ENCODE peak calls at places on chromosomes 11 and 22, in four cellular contexts. W, H, L and P are unnamed samples.

GRCh38 chr11:93477684-93478234 is 65.4 kb downstream of the SMCO4 start:
- DNase-seq in W (no peak), H (no peak), L (no peak), P (no peak)

GRCh38 chr11:126334665-126335462 is 20.6 kb upstream of the ST3GAL4 start:
- DNase-seq in W (no peak), H (peak), L (no peak), P (no peak)

GRCh38 chr11:114134870-114135269 is 75.4 kb downstream of the ZBTB16 start:
- DNase-seq in W (no peak), H (no peak), L (no peak), P (no peak)

GRCh38 chr22:38956551-38956950 is 858 bp upstream of the APOBEC3A start:
- DNase-seq in W (no peak), H (no peak), L (no peak), P (peak)

GRCh38 chr11:41714101-41714500 is 254.6 kb upstream of the LRRC4C start:
- DNase-seq in W (no peak), H (no peak), L (no peak), P (no peak)

GRCh38 chr11:43830928-43831440 is 49.6 kb upstream of the ALKBH3 start:
- DNase-seq in W (no peak), H (peak), L (peak), P (no peak)

GRCh38 chr11:128705124-128705920 is 11.4 kb downstream of the FLI1 start:
- DNase-seq in W (no peak), H (no peak), L (no peak), P (no peak)

GRCh38 chr11:72758690-72759389 is 6.6 kb upstream of the ARAP1 start:
- DNase-seq in W (peak), H (peak), L (peak), P (peak)

GRCh38 chr11:79304599-79305212 is 136.1 kb downstream of the TENM4 start:
- DNase-seq in W (no peak), H (no peak), L (no peak), P (no peak)

GRCh38 chr11:61917357-61918109 is at the start of gene RAB3IL1:
- DNase-seq in W (peak), H (peak), L (no peak), P (peak)

GRCh38 chr22:38104084-38104483 is 6.4 kb downstream of the BAIAP2L2 start:
- DNase-seq in W (no peak), H (no peak), L (no peak), P (no peak)

GRCh38 chr11:8059030-8059429 is 22.0 kb upstream of the TUB start:
- DNase-seq in W (no peak), H (no peak), L (no peak), P (peak)

GRCh38 chr22:39133871-39134270 is 18.6 kb downstream of the CBX7 start:
- DNase-seq in W (no peak), H (no peak), L (no peak), P (peak)

GRCh38 chr22:46549565-46549840 is 12.1 kb upstream of the CELSR1 start:
- DNase-seq in W (no peak), H (no peak), L (no peak), P (no peak)